ENCODE peak calls at places on chromosomes 7 and 10, in eight cellular contexts. X, L, W, Y, J, U, V and C are unnamed samples.

GRCh38 chr10:79491171-79491835 is 21.0 kb upstream of the EIF5AL1 start:
- DNase-seq in Y (no peak), V (no peak), U (no peak), L (peak; percentile 29), W (no peak), X (no peak), J (no peak), C (no peak)

GRCh38 chr7:139582671-139583155 is 59.2 kb downstream of the CLEC2L start:
- DNase-seq in L (no peak), W (no peak), J (no peak), Y (no peak), U (no peak), V (no peak), X (peak; percentile 11), C (peak; percentile 92)

GRCh38 chr10:79380125-79380917 is 33.1 kb downstream of the PPIF start:
- DNase-seq in X (peak; percentile 71), V (peak; percentile 68), Y (no peak), J (peak; percentile 88), W (no peak), L (no peak), U (peak; percentile 90), C (no peak)

GRCh38 chr10:49518982-49519578 is 19.8 kb downstream of the ERCC6 start:
- DNase-seq in W (peak; percentile 41), X (no peak), L (peak; percentile 54), V (peak; percentile 59), J (peak; percentile 75), U (peak; percentile 73), Y (no peak), C (peak; percentile 45)

GRCh38 chr10:28587970-28588290 is 55.0 kb downstream of the WAC start:
- DNase-seq in J (peak; percentile 50), Y (no peak), U (peak; percentile 79), X (no peak), W (peak; percentile 77), V (peak; percentile 10), L (no peak), C (no peak)

GRCh38 chr10:22366771-22367170 is 21.5 kb downstream of the SPAG6 start:
- DNase-seq in X (no peak), U (no peak), Y (no peak), L (no peak), W (no peak), V (no peak), J (no peak), C (no peak)

GRCh38 chr10:6583447-6583846 is 3.4 kb upstream of the PRKCQ start:
- DNase-seq in J (no peak), X (no peak), L (no peak), W (no peak), V (no peak), Y (no peak), U (no peak), C (no peak)

GRCh38 chr7:13981070-13981469 is 8.4 kb downstream of the ETV1 start:
- DNase-seq in V (peak; percentile 83), X (peak; percentile 23), W (peak; percentile 99), U (peak; percentile 97), J (peak; percentile 95), L (no peak), Y (no peak), C (no peak)

GRCh38 chr7:16295558-16295957 is 125.8 kb downstream of the CRPPA start:
- DNase-seq in X (no peak), L (no peak), J (no peak), U (no peak), V (no peak), Y (no peak), W (peak; percentile 72), C (no peak)

GRCh38 chr7:1883031-1883761 is 213.1 kb downstream of the ELFN1 start:
- DNase-seq in L (no peak), J (peak; percentile 96), X (no peak), U (peak; percentile 70), W (peak; percentile 86), V (no peak), Y (no peak), C (no peak)

GRCh38 chr7:41956712-41957111 is 253.8 kb upstream of the INHBA start:
- DNase-seq in V (no peak), W (no peak), X (no peak), J (peak; percentile 29), Y (no peak), L (no peak), U (peak; percentile 52), C (no peak)

GRCh38 chr7:41955475-41956243 is 252.8 kb upstream of the INHBA start:
- DNase-seq in V (peak; percentile 90), X (peak; percentile 99), Y (no peak), U (peak; percentile 100), J (peak; percentile 100), L (no peak), W (peak; percentile 100), C (no peak)

GRCh38 chr7:41956276-41956675 is 253.4 kb upstream of the INHBA start:
- DNase-seq in U (no peak), V (no peak), L (no peak), X (no peak), J (no peak), Y (no peak), W (no peak), C (no peak)
- H3K4me3 ChIP-seq in U (peak overlapping the region; percentile 24), V (no peak overlapping the region), L (no peak overlapping the region), X (no peak overlapping the region), J (peak overlapping the region; percentile 38), Y (no peak overlapping the region), W (no peak overlapping the region), C (no peak overlapping the region)

GRCh38 chr7:79912213-79912633 is 222.4 kb upstream of the GNAI1 start:
- DNase-seq in J (no peak), X (no peak), V (no peak), W (no peak), L (no peak), U (no peak), Y (no peak), C (peak; percentile 71)
- H3K4me3 ChIP-seq in J (no peak overlapping the region), X (no peak overlapping the region), V (no peak overlapping the region), W (no peak overlapping the region), L (no peak overlapping the region), U (no peak overlapping the region), Y (peak overlapping the region; percentile 13), C (no peak overlapping the region)

DNA sequence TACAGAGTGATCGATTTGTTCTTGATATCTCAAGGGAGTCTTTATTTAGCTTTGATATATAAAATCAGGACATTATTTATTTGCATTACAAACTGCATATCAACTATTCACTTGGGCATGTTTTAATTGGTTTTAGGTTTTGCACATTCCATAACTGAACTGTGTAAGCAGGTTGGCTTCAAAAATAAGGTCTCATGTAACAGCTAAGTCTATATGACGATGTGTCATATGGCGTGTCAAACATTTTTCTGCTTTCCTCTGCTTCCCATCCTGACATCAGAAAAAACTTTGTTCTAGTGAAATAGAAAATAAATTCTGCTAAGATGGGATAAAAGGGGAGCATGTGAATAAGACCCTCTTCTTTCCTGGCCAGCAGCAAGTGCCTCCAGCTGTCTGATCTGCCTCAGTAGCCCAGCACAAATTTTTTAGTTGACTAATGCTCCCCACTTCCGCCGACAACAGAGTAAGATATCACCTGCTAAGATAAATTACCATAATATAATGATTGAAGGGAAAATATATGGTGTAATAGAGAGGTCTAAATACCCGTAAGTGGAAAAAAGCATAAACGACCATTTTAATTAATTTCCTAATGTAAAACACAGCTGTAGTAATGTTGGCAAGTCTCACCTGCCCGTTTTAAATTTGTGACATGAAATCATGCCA is 180.5 kb downstream of the TAX1BP1 start:
- DNase-seq in Y (no peak), X (no peak), L (no peak), V (no peak), U (no peak), J (no peak), W (no peak), C (no peak)
- H3K4me3 ChIP-seq in Y (no peak overlapping the region), X (no peak overlapping the region), L (no peak overlapping the region), V (no peak overlapping the region), U (no peak overlapping the region), J (peak overlapping the region; percentile 24), W (no peak overlapping the region), C (no peak overlapping the region)

GRCh38 chr10:60942134-60942533 is 1.9 kb downstream of the RHOBTB1 start:
- DNase-seq in L (no peak), V (no peak), X (no peak), J (no peak), W (no peak), U (no peak), Y (no peak), C (no peak)
- H3K4me3 ChIP-seq in L (no peak overlapping the region), V (peak overlapping the region; percentile 81), X (peak overlapping the region; percentile 87), J (peak overlapping the region; percentile 85), W (peak overlapping the region; percentile 72), U (peak overlapping the region; percentile 67), Y (no peak overlapping the region), C (no peak overlapping the region)

GRCh38 chr7:134893920-134894319 is 92.4 kb upstream of the AGBL3 start:
- DNase-seq in W (no peak), Y (no peak), U (no peak), L (no peak), X (no peak), V (no peak), J (no peak), C (no peak)
- H3K4me3 ChIP-seq in W (no peak overlapping the region), Y (no peak overlapping the region), U (no peak overlapping the region), L (no peak overlapping the region), X (no peak overlapping the region), V (peak overlapping the region; percentile 1), J (no peak overlapping the region), C (no peak overlapping the region)

DNA sequence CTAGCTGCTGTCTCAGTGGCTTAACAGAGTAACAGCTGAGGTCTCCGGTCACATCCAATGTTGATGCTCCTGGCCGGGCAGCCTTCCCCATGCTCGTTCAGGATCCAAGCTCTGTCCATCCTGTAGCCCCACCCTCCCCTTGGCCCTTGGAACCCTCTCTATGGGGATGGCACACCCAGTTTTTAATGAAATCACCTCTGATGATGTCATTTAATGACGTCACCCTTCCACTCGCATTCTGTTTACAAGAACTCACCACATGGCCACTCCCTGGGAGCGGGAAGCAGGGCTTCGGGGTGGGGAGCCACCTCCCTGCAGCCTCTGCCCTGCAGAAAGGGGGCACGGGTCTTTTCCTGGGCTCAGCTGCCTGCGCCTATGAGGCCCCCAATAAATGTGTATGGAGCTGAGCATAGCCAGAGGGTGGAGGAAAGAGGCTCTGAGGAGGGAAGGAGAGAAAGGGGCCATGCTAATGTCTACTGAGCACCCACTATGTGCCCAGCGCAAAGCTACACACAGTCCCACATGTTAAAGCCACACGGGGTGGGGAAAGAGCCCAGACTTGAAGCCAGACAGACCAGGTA is 95.5 kb downstream of the OAT start:
- DNase-seq in X (no peak), U (no peak), V (no peak), W (no peak), L (no peak), Y (no peak), J (peak; percentile 17), C (no peak)
- H3K4me3 ChIP-seq in X (no peak overlapping the region), U (no peak overlapping the region), V (no peak overlapping the region), W (no peak overlapping the region), L (no peak overlapping the region), Y (no peak overlapping the region), J (no peak overlapping the region), C (no peak overlapping the region)